ENCODE peak calls at places on chromosomes 7 and 10, in ten cellular contexts. V, L, W, C, M, Z, O, X, G and T are unnamed samples.

GRCh38 chr10:124918906-124919305 is 23.0 kb upstream of the ZRANB1 start:
- DNase-seq in X (no peak), W (no peak), C (no peak), M (peak; percentile 25), O (no peak), Z (no peak), G (peak; percentile 26), L (no peak), V (no peak), T (no peak)

GRCh38 chr7:46969303-46970130 is 612.4 kb downstream of the TNS3 start:
- DNase-seq in X (no peak), G (peak; percentile 73), O (no peak), M (peak; percentile 20), Z (no peak), W (no peak), L (no peak), C (no peak), V (peak; percentile 26), T (no peak)

GRCh38 chr10:90967865-90968264 is 47.0 kb upstream of the ANKRD1 start:
- DNase-seq in V (no peak), Z (no peak), C (no peak), G (no peak), L (no peak), M (no peak), X (no peak), O (no peak), W (no peak), T (no peak)

GRCh38 chr7:83629117-83629880 is 19.6 kb downstream of the SEMA3E start:
- DNase-seq in L (no peak), O (peak; percentile 48), W (no peak), X (no peak), V (no peak), C (no peak), G (no peak), M (no peak), Z (no peak), T (no peak)

GRCh38 chr7:99618726-99619125 is 2.0 kb downstream of the ZSCAN25 start:
- DNase-seq in W (peak; percentile 22), M (peak; percentile 75), C (no peak), X (no peak), G (no peak), V (peak; percentile 85), L (no peak), Z (no peak), O (peak; percentile 20), T (no peak)

GRCh38 chr10:17781856-17782255 is 27.3 kb upstream of the MRC1 start:
- DNase-seq in M (no peak), Z (no peak), G (no peak), L (no peak), O (no peak), X (no peak), W (no peak), C (no peak), V (no peak), T (no peak)

GRCh38 chr7:69695998-69696657 is 97.9 kb downstream of the AUTS2 start:
- DNase-seq in L (no peak), Z (no peak), G (no peak), W (no peak), V (no peak), X (peak; percentile 49), C (no peak), M (no peak), O (no peak), T (peak; percentile 58)

GRCh38 chr10:34637419-34637911 is 177.6 kb downstream of the PARD3 start:
- DNase-seq in O (peak; percentile 77), W (peak; percentile 22), C (peak; percentile 78), M (peak; percentile 23), L (peak; percentile 84), G (peak; percentile 68), V (peak; percentile 22), Z (peak; percentile 21), X (peak; percentile 72), T (peak; percentile 74)

GRCh38 chr10:69250041-69250440 is 28.3 kb upstream of the HK1 start:
- DNase-seq in X (no peak), O (no peak), C (no peak), G (no peak), W (no peak), V (no peak), L (no peak), M (no peak), Z (no peak), T (no peak)

GRCh38 chr10:69247313-69247710 is 27.2 kb downstream of the HKDC1 start:
- DNase-seq in V (no peak), X (no peak), O (no peak), G (no peak), M (no peak), L (no peak), Z (no peak), W (no peak), C (no peak), T (no peak)

GRCh38 chr10:69246036-69246435 is 25.9 kb downstream of the HKDC1 start:
- DNase-seq in G (no peak), C (no peak), W (no peak), M (no peak), L (no peak), V (no peak), O (no peak), Z (no peak), X (no peak), T (no peak)

GRCh38 chr10:69246581-69247312 is 26.6 kb downstream of the HKDC1 start:
- DNase-seq in L (no peak), G (no peak), X (no peak), M (no peak), V (no peak), Z (no peak), C (no peak), W (no peak), O (no peak), T (no peak)

DNA sequence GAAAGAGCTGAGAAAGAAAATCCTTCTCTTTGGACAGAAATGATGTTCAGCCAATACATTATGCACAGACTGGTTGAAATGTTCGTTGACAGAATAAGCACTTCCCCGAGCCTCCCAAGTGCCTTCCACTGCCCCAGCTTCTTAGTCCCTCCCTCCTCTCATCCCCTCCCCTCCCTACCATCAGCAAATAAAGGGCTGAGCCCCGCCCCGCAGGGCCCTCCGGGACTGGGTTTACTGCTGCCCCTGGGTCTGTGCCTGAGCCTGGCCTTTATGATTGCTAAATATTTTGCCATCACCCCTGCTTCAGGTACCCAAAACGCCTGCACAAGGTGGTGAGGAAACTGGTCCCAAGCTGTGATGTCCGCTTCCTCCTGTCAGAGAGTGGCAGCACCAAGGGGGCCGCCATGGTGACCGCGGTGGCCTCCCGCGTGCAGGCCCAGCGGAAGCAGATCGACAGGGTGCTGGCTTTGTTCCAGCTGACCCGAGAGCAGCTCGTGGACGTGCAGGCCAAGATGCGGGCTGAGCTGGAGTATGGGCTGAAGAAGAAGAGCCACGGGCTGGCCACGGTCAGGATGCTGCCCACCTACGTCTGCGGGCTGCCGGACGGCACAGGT is 28.1 kb downstream of the HKDC1 start:
- DNase-seq in V (no peak), C (no peak), L (no peak), G (no peak), M (no peak), W (no peak), X (no peak), O (no peak), Z (no peak), T (no peak)
- TF ChIP-seq CTCF in V (no peak), C (no peak), L (no peak), G (no peak), M (no peak), W (no peak), X (no peak), O (no peak), Z (no peak), T (no peak)

GRCh38 chr10:126933116-126933515 is 27.9 kb downstream of the DOCK1 start:
- DNase-seq in G (no peak), M (no peak), X (no peak), Z (no peak), O (no peak), L (no peak), W (no peak), V (no peak), C (no peak), T (no peak)

GRCh38 chr10:126931548-126931947 is 26.3 kb downstream of the DOCK1 start:
- DNase-seq in C (no peak), O (no peak), L (no peak), M (no peak), X (no peak), G (no peak), W (no peak), V (no peak), Z (no peak), T (no peak)

GRCh38 chr10:126932516-126932915 is 27.3 kb downstream of the DOCK1 start:
- DNase-seq in X (no peak), L (no peak), W (no peak), C (no peak), G (no peak), M (no peak), Z (no peak), V (no peak), O (no peak), T (no peak)

GRCh38 chr10:126929391-126929790 is 24.2 kb downstream of the DOCK1 start:
- DNase-seq in G (no peak), W (no peak), V (no peak), M (no peak), O (no peak), L (no peak), X (no peak), C (no peak), Z (no peak), T (no peak)

GRCh38 chr10:126930506-126931458 is 25.6 kb downstream of the DOCK1 start:
- DNase-seq in G (peak; percentile 59), Z (no peak), L (no peak), O (no peak), V (no peak), X (no peak), M (peak; percentile 64), C (no peak), W (no peak), T (no peak)
- TF ChIP-seq CTCF in G (peak; percentile 33), Z (no peak), L (no peak), O (no peak), V (no peak), X (no peak), M (no peak), C (no peak), W (no peak), T (no peak)

DNA sequence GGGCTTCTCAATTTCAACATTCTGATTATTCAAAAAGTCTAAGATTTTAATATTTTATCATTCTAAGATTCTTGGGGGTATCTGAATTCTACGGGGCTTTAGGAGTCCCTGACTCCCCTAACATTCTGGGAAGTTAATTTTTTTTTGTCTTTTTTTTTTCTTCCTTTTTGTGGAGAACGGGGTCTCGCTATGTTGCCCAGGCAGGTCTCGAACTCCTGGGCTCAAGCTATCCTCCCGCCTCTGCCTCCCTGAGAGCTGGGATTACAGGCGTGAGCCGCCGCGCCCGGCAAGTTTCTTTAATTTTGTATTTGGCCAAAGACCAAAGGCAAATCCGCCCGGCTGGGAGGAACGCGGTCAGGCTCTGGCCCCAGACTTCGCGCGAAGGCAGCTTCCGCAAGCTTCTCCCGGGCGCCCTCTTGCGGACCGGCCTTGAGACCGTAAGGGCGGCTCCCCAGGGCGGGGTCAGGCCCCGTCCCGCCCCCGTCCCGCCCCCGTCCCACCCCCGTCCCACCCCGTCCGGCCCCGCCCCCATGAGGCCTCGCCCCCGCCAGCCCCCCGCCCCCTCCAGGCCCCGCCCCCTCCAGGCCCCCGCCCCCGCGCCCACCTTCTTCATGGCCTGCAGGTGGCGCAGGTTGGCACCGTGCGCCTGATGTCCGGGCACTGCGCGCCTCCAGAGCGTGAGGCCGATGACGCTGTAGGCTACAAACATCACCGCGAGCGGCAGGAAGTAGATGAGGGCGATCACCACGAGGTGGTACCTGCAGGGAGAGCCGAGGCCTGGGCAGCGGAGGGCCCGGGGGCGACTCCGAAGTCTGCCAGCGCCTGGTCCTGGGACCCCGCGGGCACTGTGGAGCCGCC is 8.2 kb downstream of the TACR2 start:
- DNase-seq in M (peak; percentile 89), W (peak; percentile 96), C (peak; percentile 91), Z (peak; percentile 77), O (peak; percentile 97), G (peak; percentile 96), V (peak; percentile 97), L (peak; percentile 96), X (peak; percentile 95), T (peak; percentile 96)
- TF ChIP-seq CTCF in M (peak; percentile 60), W (peak; percentile 59), C (peak; percentile 83), Z (peak; percentile 72), O (peak; percentile 86), G (peak; percentile 74), V (peak; percentile 79), L (peak; percentile 92), X (peak; percentile 91), T (peak; percentile 76)

DNA sequence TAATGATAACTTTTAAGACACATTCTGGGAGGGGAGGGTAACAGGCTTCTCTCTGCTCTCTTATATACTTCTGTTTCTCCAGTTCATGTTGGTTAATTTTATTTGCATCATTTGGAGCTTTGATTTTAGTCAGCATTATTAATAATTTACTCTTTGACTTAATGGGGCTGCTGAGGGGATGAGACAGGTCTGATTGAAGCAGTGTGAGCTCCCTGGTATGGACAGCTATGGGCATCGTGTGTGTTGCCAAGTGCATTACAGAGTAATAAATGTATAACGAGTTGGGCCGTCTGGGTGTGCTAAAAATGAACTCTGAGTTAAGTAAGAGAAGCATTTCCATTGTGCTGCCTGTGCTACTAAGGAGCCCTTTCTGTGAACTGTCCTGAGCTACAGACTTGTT is 31.7 kb upstream of the IKZF1 start:
- DNase-seq in V (no peak), W (no peak), X (no peak), G (no peak), M (no peak), O (no peak), L (no peak), Z (no peak), C (no peak), T (no peak)
- TF ChIP-seq CTCF in V (no peak), W (no peak), X (no peak), G (no peak), M (no peak), O (no peak), L (no peak), Z (no peak), C (no peak), T (no peak)